ENCODE peak calls at places on chromosomes 12 and 14, in five cellular contexts. One of them, this sample, is unnamed.

GRCh38 chr12:2268478-2269286 is 215.9 kb downstream of the CACNA1C start:
- DNase-seq in mucosa of descending colon: no peak
- DNase-seq in choroid plexus epithelial cell: peak
- DNase-seq in omental fat pad: no peak
- DNase-seq in H1: no peak
- DNase-seq in this sample: no peak

GRCh38 chr14:86847176-86847575 is 1145.8 kb downstream of the GALC start:
- DNase-seq in choroid plexus epithelial cell: no peak
- DNase-seq in omental fat pad: no peak
- DNase-seq in H1: no peak
- DNase-seq in mucosa of descending colon: no peak
- DNase-seq in this sample: no peak

GRCh38 chr12:92927436-92928116 is 1.5 kb downstream of the EEA1 start:
- DNase-seq in mucosa of descending colon: no peak
- DNase-seq in H1: no peak
- DNase-seq in omental fat pad: no peak
- DNase-seq in choroid plexus epithelial cell: peak
- DNase-seq in this sample: no peak

GRCh38 chr12:46402451-46402850 is 29.9 kb upstream of the SLC38A2 start:
- DNase-seq in omental fat pad: no peak
- DNase-seq in H1: no peak
- DNase-seq in choroid plexus epithelial cell: peak
- DNase-seq in mucosa of descending colon: no peak
- DNase-seq in this sample: no peak

GRCh38 chr12:108594-108993 is 42.0 kb downstream of the IQSEC3 start:
- DNase-seq in omental fat pad: no peak
- DNase-seq in mucosa of descending colon: peak
- DNase-seq in H1: no peak
- DNase-seq in choroid plexus epithelial cell: no peak
- DNase-seq in this sample: peak

GRCh38 chr12:24791622-24792021 is 157.3 kb downstream of the BCAT1 start:
- DNase-seq in choroid plexus epithelial cell: no peak
- DNase-seq in H1: no peak
- DNase-seq in mucosa of descending colon: no peak
- DNase-seq in omental fat pad: no peak
- DNase-seq in this sample: peak

GRCh38 chr12:4164591-4165558 is 108.7 kb upstream of the CCND2 start:
- DNase-seq in omental fat pad: no peak
- DNase-seq in mucosa of descending colon: peak
- DNase-seq in choroid plexus epithelial cell: peak
- DNase-seq in H1: peak
- DNase-seq in this sample: peak

GRCh38 chr12:31519525-31519924 is 71.4 kb downstream of the DENND5B start:
- DNase-seq in H1: no peak
- DNase-seq in mucosa of descending colon: no peak
- DNase-seq in omental fat pad: no peak
- DNase-seq in choroid plexus epithelial cell: no peak
- DNase-seq in this sample: no peak

GRCh38 chr14:33686218-33686617 is 264.7 kb downstream of the EGLN3 start:
- DNase-seq in omental fat pad: no peak
- DNase-seq in mucosa of descending colon: no peak
- DNase-seq in H1: no peak
- DNase-seq in choroid plexus epithelial cell: peak
- DNase-seq in this sample: no peak

GRCh38 chr12:96352161-96352835 is 47.9 kb downstream of the CDK17 start:
- DNase-seq in omental fat pad: no peak
- DNase-seq in choroid plexus epithelial cell: no peak
- DNase-seq in mucosa of descending colon: no peak
- DNase-seq in H1: no peak
- DNase-seq in this sample: no peak

GRCh38 chr14:52885230-52885629 is 65.6 kb downstream of the FERMT2 start:
- DNase-seq in H1: no peak
- DNase-seq in mucosa of descending colon: no peak
- DNase-seq in choroid plexus epithelial cell: peak
- DNase-seq in omental fat pad: no peak
- DNase-seq in this sample: no peak

GRCh38 chr14:104372390-104373054 is 207.0 kb upstream of the C14orf180 start:
- DNase-seq in omental fat pad: no peak
- DNase-seq in choroid plexus epithelial cell: no peak
- DNase-seq in mucosa of descending colon: no peak
- DNase-seq in H1: no peak
- DNase-seq in this sample: peak

GRCh38 chr14:30525833-30526232 is 33.1 kb upstream of the G2E3 start:
- DNase-seq in H1: no peak
- DNase-seq in choroid plexus epithelial cell: peak
- DNase-seq in omental fat pad: no peak
- DNase-seq in mucosa of descending colon: no peak
- DNase-seq in this sample: no peak

DNA sequence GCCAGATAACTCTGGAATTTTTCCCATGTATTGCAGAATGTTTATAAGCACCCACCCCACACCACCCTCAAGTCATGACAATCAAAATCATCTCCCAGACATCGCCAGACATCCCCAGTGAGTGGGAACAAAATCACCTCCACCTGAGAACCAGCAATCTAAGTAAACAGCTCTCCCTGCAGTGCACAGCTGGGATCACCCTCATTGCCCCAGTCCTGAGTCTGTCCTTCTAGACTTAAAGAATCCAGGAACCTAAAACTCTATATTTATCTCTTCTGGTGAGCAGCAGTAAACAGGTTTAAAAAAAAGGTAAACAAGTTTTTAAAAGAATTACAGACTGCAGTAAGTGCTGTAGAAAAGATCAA is 43.3 kb upstream of the CMKLR1 start:
- DNase-seq in choroid plexus epithelial cell: no peak
- DNase-seq in H1: no peak
- DNase-seq in omental fat pad: no peak
- DNase-seq in mucosa of descending colon: no peak
- DNase-seq in this sample: no peak
- TF ChIP-seq CTCF in choroid plexus epithelial cell: no peak
- TF ChIP-seq CTCF in H1: peak
- TF ChIP-seq CTCF in omental fat pad: no peak
- TF ChIP-seq CTCF in mucosa of descending colon: no peak
- TF ChIP-seq CTCF in this sample: no peak

GRCh38 chr14:43172899-43173548 is 1334.1 kb downstream of the FSCB start:
- DNase-seq in mucosa of descending colon: no peak
- DNase-seq in choroid plexus epithelial cell: no peak
- DNase-seq in omental fat pad: no peak
- DNase-seq in H1: no peak
- DNase-seq in this sample: no peak
- TF ChIP-seq CTCF in mucosa of descending colon: no peak
- TF ChIP-seq CTCF in choroid plexus epithelial cell: no peak
- TF ChIP-seq CTCF in omental fat pad: no peak
- TF ChIP-seq CTCF in H1: no peak
- TF ChIP-seq CTCF in this sample: no peak

DNA sequence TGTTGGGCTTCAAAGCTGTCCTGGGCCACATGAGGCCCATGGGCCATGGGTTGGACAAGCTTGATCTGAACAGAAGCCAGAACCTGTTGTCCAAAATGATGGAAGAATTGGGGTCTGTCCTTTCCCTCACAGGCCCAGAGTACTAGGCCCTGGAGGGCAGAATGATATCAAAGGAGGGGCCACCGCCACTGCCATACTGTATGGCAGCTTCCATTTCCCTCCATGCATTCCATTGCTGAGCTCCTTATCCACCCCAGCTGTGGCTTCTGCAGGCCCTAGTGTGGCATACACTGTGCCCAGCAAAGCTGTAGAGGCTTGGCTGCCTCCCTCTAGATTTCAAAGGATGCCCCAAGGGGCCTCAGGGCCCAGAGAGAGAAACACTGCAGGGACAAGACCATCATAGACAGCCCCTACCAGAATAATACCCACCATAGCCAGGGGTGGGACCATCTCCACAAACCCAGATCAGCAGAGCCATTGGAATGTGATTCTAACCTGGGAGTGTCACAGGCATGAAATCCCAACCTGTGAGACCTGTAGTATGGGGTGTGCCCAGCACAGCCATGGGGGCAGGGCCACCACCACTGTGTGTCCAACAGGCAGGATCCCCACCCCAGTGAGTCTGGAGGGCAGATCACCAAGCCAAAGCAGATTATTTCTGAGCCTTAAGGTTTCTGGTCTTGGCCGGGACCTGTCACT is 61.4 kb upstream of the BEGAIN start:
- DNase-seq in choroid plexus epithelial cell: no peak
- DNase-seq in mucosa of descending colon: peak
- DNase-seq in omental fat pad: no peak
- DNase-seq in H1: no peak
- DNase-seq in this sample: no peak
- TF ChIP-seq CTCF in choroid plexus epithelial cell: no peak
- TF ChIP-seq CTCF in mucosa of descending colon: no peak
- TF ChIP-seq CTCF in omental fat pad: no peak
- TF ChIP-seq CTCF in H1: no peak
- TF ChIP-seq CTCF in this sample: no peak

DNA sequence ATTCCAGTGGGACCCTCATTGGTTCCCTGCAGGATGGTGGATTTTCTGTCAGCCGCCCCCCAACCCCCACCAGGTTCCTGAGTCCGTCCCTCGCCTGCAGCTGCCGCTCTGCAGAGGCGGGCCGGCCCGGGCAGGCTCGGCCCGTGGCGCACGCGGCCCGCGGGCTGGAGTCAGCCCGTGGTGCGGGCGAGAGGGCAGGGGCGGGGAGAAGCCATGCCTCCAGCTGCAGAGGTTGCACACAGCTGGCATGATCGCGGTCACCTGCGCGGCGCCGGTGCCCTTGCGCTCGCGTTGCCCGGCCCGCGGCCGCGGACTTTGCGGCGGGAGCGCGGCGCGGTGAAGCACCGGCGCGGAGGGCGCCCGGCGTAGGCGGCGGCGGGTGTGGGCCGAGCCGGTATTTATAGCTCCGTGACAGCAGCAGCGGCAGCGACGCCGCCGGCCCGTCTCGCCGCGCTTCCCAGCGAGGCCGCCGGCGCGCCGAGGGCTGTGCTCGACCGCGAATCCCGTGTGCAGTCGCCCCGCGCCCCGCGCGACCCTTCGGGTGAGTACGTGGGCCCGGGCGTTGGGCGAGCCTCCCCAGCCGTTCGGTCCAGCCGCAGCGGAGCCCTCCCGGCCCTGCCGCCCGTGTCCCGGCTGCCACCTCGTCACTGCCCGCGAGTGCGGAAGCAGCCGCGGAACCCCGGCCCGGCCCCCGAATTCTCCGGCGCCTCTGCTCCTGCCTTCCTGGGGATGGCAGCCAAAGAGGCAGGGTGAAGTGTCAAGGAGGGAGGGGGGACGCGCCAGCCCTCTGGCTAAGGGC is at the start of gene TMEM117:
- DNase-seq in mucosa of descending colon: peak
- DNase-seq in choroid plexus epithelial cell: peak
- DNase-seq in omental fat pad: no peak
- DNase-seq in H1: peak
- DNase-seq in this sample: peak
- TF ChIP-seq CTCF in mucosa of descending colon: no peak
- TF ChIP-seq CTCF in choroid plexus epithelial cell: no peak
- TF ChIP-seq CTCF in omental fat pad: no peak
- TF ChIP-seq CTCF in H1: no peak
- TF ChIP-seq CTCF in this sample: no peak

GRCh38 chr12:63066782-63067181 is 84.2 kb downstream of the AVPR1A start:
- DNase-seq in mucosa of descending colon: no peak
- DNase-seq in H1: no peak
- DNase-seq in choroid plexus epithelial cell: no peak
- DNase-seq in omental fat pad: no peak
- DNase-seq in this sample: no peak
- TF ChIP-seq CTCF in mucosa of descending colon: no peak
- TF ChIP-seq CTCF in H1: peak
- TF ChIP-seq CTCF in choroid plexus epithelial cell: no peak
- TF ChIP-seq CTCF in omental fat pad: no peak
- TF ChIP-seq CTCF in this sample: no peak

GRCh38 chr12:113129664-113130456 is 5.7 kb downstream of the RASAL1 start:
- DNase-seq in omental fat pad: no peak
- DNase-seq in H1: no peak
- DNase-seq in mucosa of descending colon: no peak
- DNase-seq in choroid plexus epithelial cell: no peak
- DNase-seq in this sample: no peak

GRCh38 chr12:113128802-113129663 is 6.5 kb downstream of the RASAL1 start:
- DNase-seq in choroid plexus epithelial cell: no peak
- DNase-seq in omental fat pad: no peak
- DNase-seq in mucosa of descending colon: no peak
- DNase-seq in H1: no peak
- DNase-seq in this sample: no peak

GRCh38 chr12:113133036-113133435 is 2.5 kb downstream of the RASAL1 start:
- DNase-seq in mucosa of descending colon: no peak
- DNase-seq in omental fat pad: no peak
- DNase-seq in choroid plexus epithelial cell: no peak
- DNase-seq in H1: no peak
- DNase-seq in this sample: no peak

GRCh38 chr12:113131556-113131955 is 4.0 kb downstream of the RASAL1 start:
- DNase-seq in mucosa of descending colon: no peak
- DNase-seq in omental fat pad: no peak
- DNase-seq in choroid plexus epithelial cell: no peak
- DNase-seq in H1: no peak
- DNase-seq in this sample: peak

GRCh38 chr12:113130457-113131135 is 5.0 kb downstream of the RASAL1 start:
- DNase-seq in choroid plexus epithelial cell: no peak
- DNase-seq in omental fat pad: no peak
- DNase-seq in H1: peak
- DNase-seq in mucosa of descending colon: no peak
- DNase-seq in this sample: no peak
- TF ChIP-seq CTCF in choroid plexus epithelial cell: peak
- TF ChIP-seq CTCF in omental fat pad: no peak
- TF ChIP-seq CTCF in H1: peak
- TF ChIP-seq CTCF in mucosa of descending colon: no peak
- TF ChIP-seq CTCF in this sample: no peak

DNA sequence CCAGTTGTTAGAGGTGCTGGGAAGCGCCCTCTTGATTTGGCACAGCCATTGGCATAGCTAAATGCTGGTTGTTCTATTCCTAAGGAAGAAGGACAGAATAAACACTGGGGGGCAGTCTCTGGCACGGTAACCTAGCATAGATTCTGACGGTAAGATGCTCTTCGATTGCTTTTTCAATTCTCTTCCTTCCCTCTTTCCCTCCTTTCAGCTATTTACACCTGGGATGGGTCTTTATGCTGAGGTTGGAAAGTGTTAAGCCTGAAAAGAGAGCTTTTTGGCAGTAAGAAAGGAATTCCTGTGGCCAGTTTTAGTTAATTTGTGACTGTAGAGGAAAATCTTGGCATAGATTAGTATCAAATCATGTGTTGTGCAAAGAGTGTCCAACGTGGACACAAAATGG is 162.8 kb downstream of the SNAPC1 start:
- DNase-seq in H1: no peak
- DNase-seq in choroid plexus epithelial cell: peak
- DNase-seq in mucosa of descending colon: peak
- DNase-seq in omental fat pad: no peak
- DNase-seq in this sample: no peak
- TF ChIP-seq CTCF in H1: peak
- TF ChIP-seq CTCF in choroid plexus epithelial cell: peak
- TF ChIP-seq CTCF in mucosa of descending colon: no peak
- TF ChIP-seq CTCF in omental fat pad: no peak
- TF ChIP-seq CTCF in this sample: no peak

DNA sequence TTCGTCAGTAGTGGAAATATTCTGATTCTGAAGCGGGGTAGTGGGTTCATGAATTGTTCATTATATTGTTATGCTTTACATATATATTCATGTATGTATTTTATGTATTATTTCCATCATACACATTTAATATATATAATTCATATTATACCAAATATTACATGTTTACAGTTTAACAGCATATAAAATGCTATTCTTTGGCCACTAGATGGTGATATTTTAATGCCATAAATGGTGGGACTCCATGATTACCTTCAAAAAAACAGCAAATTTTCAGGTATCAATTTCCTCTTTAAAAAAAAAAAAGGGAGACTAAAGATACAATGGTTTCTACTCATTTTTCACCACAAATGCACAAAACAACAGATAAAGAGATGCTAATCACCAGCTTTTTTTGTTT is 41.0 kb downstream of the BDKRB1 start:
- DNase-seq in choroid plexus epithelial cell: peak
- DNase-seq in omental fat pad: no peak
- DNase-seq in mucosa of descending colon: no peak
- DNase-seq in H1: no peak
- DNase-seq in this sample: no peak
- TF ChIP-seq CTCF in choroid plexus epithelial cell: peak
- TF ChIP-seq CTCF in omental fat pad: no peak
- TF ChIP-seq CTCF in mucosa of descending colon: no peak
- TF ChIP-seq CTCF in H1: no peak
- TF ChIP-seq CTCF in this sample: peak

This sample was measured in pancreas.